ENCODE peak calls at places on chromosomes 2 and 18, in five cellular contexts. D is neural progenitor cell, Y is GM23248, X is MM.1S, A is GM23338. L is an unnamed sample.

GRCh38 chr2:21372654-21373053 is 248.9 kb downstream of the TDRD15 start:
- DNase-seq in D (peak; percentile 41), A (peak; percentile 65), X (no peak), Y (peak; percentile 2), L (peak; percentile 33)

GRCh38 chr18:60060578-60060977 is 160.8 kb downstream of the PMAIP1 start:
- DNase-seq in D (no peak), Y (no peak), A (no peak), X (no peak), L (no peak)

GRCh38 chr18:48815581-48816324 is 135.0 kb downstream of the SMAD7 start:
- DNase-seq in Y (peak; percentile 53), D (no peak), X (no peak), A (no peak), L (no peak)

GRCh38 chr18:79953921-79954651 is 2.6 kb upstream of the SLC66A2 start:
- DNase-seq in A (no peak), Y (no peak), D (no peak), X (no peak), L (no peak)

GRCh38 chr2:218733615-218734021 is 23.0 kb downstream of the TTLL4 start:
- DNase-seq in A (no peak), Y (peak; percentile 67), X (peak; percentile 59), D (no peak), L (no peak)

GRCh38 chr18:2818281-2818680 is 28.5 kb upstream of the EMILIN2 start:
- DNase-seq in X (no peak), Y (no peak), D (no peak), A (no peak), L (no peak)

GRCh38 chr18:54269924-54270844 is 867 bp downstream of the POLI start:
- DNase-seq in D (peak; percentile 37), Y (peak; percentile 72), X (peak; percentile 61), A (peak; percentile 85), L (peak; percentile 56)

GRCh38 chr2:9115219-9115618 is 91.4 kb upstream of the ASAP2 start:
- DNase-seq in X (no peak), A (no peak), Y (no peak), D (no peak), L (no peak)

GRCh38 chr2:21055879-21056790 is 12.3 kb upstream of the APOB start:
- DNase-seq in A (no peak), X (no peak), D (no peak), Y (no peak), L (no peak)

GRCh38 chr2:160918909-160919503 is 241.2 kb upstream of the TANK start:
- DNase-seq in X (peak; percentile 56), Y (peak; percentile 71), A (peak; percentile 84), D (peak; percentile 82), L (peak; percentile 18)

GRCh38 chr2:220445429-220446105 is 818.1 kb downstream of the SLC4A3 start:
- DNase-seq in D (no peak), X (no peak), A (no peak), Y (peak; percentile 20), L (no peak)

GRCh38 chr2:11983870-11984269 is 237.4 kb downstream of the LPIN1 start:
- DNase-seq in D (no peak), Y (no peak), X (no peak), A (no peak), L (no peak)

GRCh38 chr18:35641916-35642315 is 60.4 kb downstream of the GALNT1 start:
- DNase-seq in X (no peak), D (no peak), A (no peak), Y (no peak), L (no peak)

GRCh38 chr2:25597881-25598280 is 75.5 kb downstream of the DTNB start:
- DNase-seq in A (no peak), Y (no peak), X (peak; percentile 56), D (no peak), L (no peak)

GRCh38 chr18:63823516-63824219 is 48.5 kb downstream of the SERPINB7 start:
- DNase-seq in A (peak; percentile 70), X (no peak), D (peak; percentile 40), Y (peak; percentile 9), L (peak; percentile 5)

GRCh38 chr2:61670591-61671503 is 132.7 kb upstream of the XPO1 start:
- DNase-seq in D (no peak), X (peak; percentile 88), A (peak; percentile 23), Y (peak; percentile 77), L (no peak)

GRCh38 chr18:50775207-50775606 is 44.6 kb downstream of the MRO start:
- DNase-seq in Y (no peak), A (peak; percentile 20), X (no peak), D (no peak), L (no peak)

GRCh38 chr2:239253264-239253663 is 147.6 kb downstream of the HDAC4 start:
- DNase-seq in A (no peak), D (no peak), Y (no peak), X (no peak), L (peak; percentile 80)
- H3K36me3 ChIP-seq in A (peaks cover 3% of the 10 kb centered on the region), D (no peaks in the 10 kb centered on the region), Y (no peaks in the 10 kb centered on the region), X (no peaks in the 10 kb centered on the region), L (no peaks in the 10 kb centered on the region)

GRCh38 chr18:58309610-58310239 is 265.7 kb downstream of the NEDD4L start:
- DNase-seq in Y (no peak), X (no peak), D (no peak), A (no peak), L (no peak)

GRCh38 chr18:58309099-58309498 is 265.1 kb downstream of the NEDD4L start:
- DNase-seq in X (no peak), A (no peak), D (no peak), Y (no peak), L (no peak)

GRCh38 chr18:58308463-58308862 is 264.4 kb downstream of the NEDD4L start:
- DNase-seq in D (no peak), X (no peak), A (no peak), Y (no peak), L (no peak)

GRCh38 chr18:58305792-58306191 is 261.8 kb downstream of the NEDD4L start:
- DNase-seq in X (no peak), A (no peak), D (no peak), Y (no peak), L (no peak)

DNA sequence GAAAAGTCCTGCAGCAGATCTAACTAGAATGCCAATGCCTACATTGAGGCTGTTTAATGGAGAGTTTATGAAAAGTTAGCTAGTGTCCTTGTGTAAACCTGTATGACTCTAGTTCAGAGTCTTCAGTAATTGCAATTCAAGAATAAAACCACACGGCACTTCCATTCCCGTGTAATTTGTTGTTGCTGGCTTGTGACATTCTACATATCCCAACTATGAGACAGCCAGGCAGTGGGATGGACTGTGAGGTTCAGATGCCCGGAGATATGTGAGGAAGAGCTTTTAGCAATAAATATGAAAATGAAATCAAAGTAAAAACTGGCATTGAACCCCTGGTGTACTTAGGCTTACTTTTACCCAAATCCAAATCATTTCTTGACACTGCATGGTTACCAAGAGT is 263.4 kb downstream of the NEDD4L start:
- DNase-seq in X (no peak), A (no peak), D (no peak), Y (peak; percentile 41), L (no peak)
- H3K27ac ChIP-seq in X (no peak overlapping the region), A (no peak overlapping the region), D (no peak overlapping the region), Y (no peak overlapping the region), L (no peak overlapping the region)

GRCh38 chr2:43175187-43175490 is 51.3 kb downstream of the ZFP36L2 start:
- DNase-seq in X (peak; percentile 41), A (peak; percentile 44), Y (peak; percentile 40), D (peak; percentile 26), L (no peak)
- TF ChIP-seq EZH2phosphoT487 in X (no peak), A (no peak), Y (no peak), D (no peak), L (no peak)

GRCh38 chr18:12315911-12316310 is 7.9 kb downstream of the TUBB6 start:
- DNase-seq in D (no peak), A (no peak), X (no peak), Y (peak; percentile 56), L (no peak)

GRCh38 chr18:12317664-12318333 is 9.8 kb downstream of the TUBB6 start:
- DNase-seq in Y (peak; percentile 84), A (no peak), D (no peak), X (no peak), L (peak; percentile 42)

GRCh38 chr18:12314586-12315305 is 6.7 kb downstream of the TUBB6 start:
- DNase-seq in Y (no peak), A (no peak), D (no peak), X (peak; percentile 53), L (peak; percentile 58)

GRCh38 chr18:12313530-12314245 is 5.6 kb downstream of the TUBB6 start:
- DNase-seq in X (no peak), D (no peak), A (no peak), Y (peak; percentile 51), L (no peak)

DNA sequence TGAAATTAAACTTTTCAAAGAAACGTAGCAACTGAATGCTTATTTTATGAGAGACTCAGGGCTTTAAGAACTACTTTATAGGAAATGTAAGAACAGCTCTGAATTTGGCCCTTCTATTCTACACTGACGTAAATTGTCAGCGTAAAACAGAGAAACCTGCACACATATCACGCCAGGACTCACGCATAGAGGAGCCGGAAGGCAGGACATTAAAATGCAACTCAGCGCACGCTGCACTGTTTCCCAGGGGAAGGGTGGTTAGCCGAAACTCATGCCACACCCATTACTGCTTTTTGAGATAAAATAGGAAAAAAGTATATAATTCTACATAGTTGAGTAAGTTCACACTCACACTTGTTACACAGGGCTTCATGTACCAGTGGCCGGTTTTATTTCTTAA is 7.4 kb downstream of the TUBB6 start:
- DNase-seq in A (no peak), X (no peak), D (no peak), Y (peak; percentile 79), L (no peak)
- H3K36me3 ChIP-seq in A (peaks cover 36% of the 10 kb centered on the region), X (no peaks in the 10 kb centered on the region), D (peaks cover 23% of the 10 kb centered on the region), Y (peaks cover 77% of the 10 kb centered on the region), L (no peaks in the 10 kb centered on the region)

GRCh38 chr2:233838726-233839446 is 15.4 kb downstream of the HJURP start:
- DNase-seq in D (no peak), X (no peak), A (no peak), Y (no peak), L (no peak)
- H3K27ac ChIP-seq in D (no peak overlapping the region), X (no peak overlapping the region), A (no peak overlapping the region), Y (no peak overlapping the region), L (no peak overlapping the region)

DNA sequence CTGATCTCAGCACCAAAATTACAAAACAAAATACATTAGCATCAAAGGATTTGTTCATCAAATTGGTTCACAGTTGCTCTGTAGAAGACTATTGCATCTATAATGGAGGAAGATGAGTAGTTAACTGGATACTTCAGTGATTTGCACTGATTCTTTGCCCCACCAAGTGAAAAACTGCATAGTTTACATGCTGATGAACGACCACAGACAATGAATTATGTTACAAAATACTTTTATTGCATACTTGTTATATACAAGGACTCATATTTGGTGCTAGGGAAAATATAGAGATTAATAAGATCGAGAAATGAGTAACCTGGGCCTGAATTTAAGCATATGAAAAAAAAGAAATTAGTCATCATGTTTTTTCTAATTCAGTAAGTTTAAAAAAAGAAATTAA is 107.2 kb downstream of the SCG2 start:
- DNase-seq in X (no peak), Y (peak; percentile 11), D (no peak), A (no peak), L (no peak)
- TF ChIP-seq EZH2phosphoT487 in X (no peak), Y (no peak), D (no peak), A (no peak), L (no peak)

GRCh38 chr18:58897994-58898393 is 33.3 kb downstream of the ZNF532 start:
- DNase-seq in A (no peak), D (no peak), X (no peak), Y (no peak), L (no peak)

GRCh38 chr18:58898427-58898826 is 33.8 kb downstream of the ZNF532 start:
- DNase-seq in X (no peak), A (no peak), D (no peak), Y (no peak), L (no peak)

GRCh38 chr18:58901143-58901542 is 36.5 kb downstream of the ZNF532 start:
- DNase-seq in A (no peak), X (no peak), D (no peak), Y (no peak), L (no peak)

GRCh38 chr18:58901783-58902182 is 37.1 kb downstream of the ZNF532 start:
- DNase-seq in D (no peak), X (no peak), Y (no peak), A (no peak), L (no peak)

GRCh38 chr18:58900015-58900649 is 35.5 kb downstream of the ZNF532 start:
- DNase-seq in X (no peak), D (no peak), Y (no peak), A (no peak), L (no peak)
- H3K36me3 ChIP-seq in X (no peaks in the 10 kb centered on the region), D (no peaks in the 10 kb centered on the region), Y (no peaks in the 10 kb centered on the region), A (peaks cover 26% of the 10 kb centered on the region), L (peaks cover 34% of the 10 kb centered on the region)

L was measured in OCI-LY7.